ENCODE peak calls at places on chromosome 1, in nine cellular contexts. One of them, this sample, is unnamed.

GRCh38 chr1:117112063-117112462 is 9.5 kb downstream of the TRIM45 start:
- DNase-seq in GM03348: no peak
- DNase-seq in NCI-H774: no peak
- DNase-seq in AG10803: no peak
- DNase-seq in T follicular helper cell: no peak
- DNase-seq in midbrain: no peak
- DNase-seq in iPS DF 19.7: no peak
- DNase-seq in brain microvascular endothelial cell: no peak
- DNase-seq in stimulated activated naive CD4-positive, alpha-beta T cell: no peak
- DNase-seq in this sample: no peak

GRCh38 chr1:218705911-218706893 is 361.1 kb downstream of the TGFB2 start:
- DNase-seq in iPS DF 19.7: no peak
- DNase-seq in NCI-H774: no peak
- DNase-seq in brain microvascular endothelial cell: peak
- DNase-seq in GM03348: peak
- DNase-seq in stimulated activated naive CD4-positive, alpha-beta T cell: no peak
- DNase-seq in midbrain: no peak
- DNase-seq in AG10803: peak
- DNase-seq in T follicular helper cell: no peak
- DNase-seq in this sample: no peak

GRCh38 chr1:180150982-180151381 is 3.7 kb upstream of the QSOX1 start:
- DNase-seq in stimulated activated naive CD4-positive, alpha-beta T cell: no peak
- DNase-seq in brain microvascular endothelial cell: no peak
- DNase-seq in T follicular helper cell: no peak
- DNase-seq in iPS DF 19.7: no peak
- DNase-seq in AG10803: peak
- DNase-seq in midbrain: no peak
- DNase-seq in GM03348: peak
- DNase-seq in NCI-H774: no peak
- DNase-seq in this sample: no peak

GRCh38 chr1:18921506-18922251 is 19.3 kb upstream of the ALDH4A1 start:
- DNase-seq in brain microvascular endothelial cell: no peak
- DNase-seq in AG10803: no peak
- DNase-seq in NCI-H774: no peak
- DNase-seq in T follicular helper cell: no peak
- DNase-seq in GM03348: no peak
- DNase-seq in stimulated activated naive CD4-positive, alpha-beta T cell: no peak
- DNase-seq in iPS DF 19.7: no peak
- DNase-seq in midbrain: no peak
- DNase-seq in this sample: no peak

GRCh38 chr1:209490013-209490412 is 93.5 kb upstream of the CAMK1G start:
- DNase-seq in T follicular helper cell: no peak
- DNase-seq in NCI-H774: peak
- DNase-seq in iPS DF 19.7: no peak
- DNase-seq in GM03348: peak
- DNase-seq in AG10803: peak
- DNase-seq in stimulated activated naive CD4-positive, alpha-beta T cell: no peak
- DNase-seq in midbrain: no peak
- DNase-seq in brain microvascular endothelial cell: no peak
- DNase-seq in this sample: no peak

GRCh38 chr1:228337711-228338520 is 68.7 kb downstream of the TRIM11 start:
- DNase-seq in T follicular helper cell: no peak
- DNase-seq in stimulated activated naive CD4-positive, alpha-beta T cell: no peak
- DNase-seq in midbrain: no peak
- DNase-seq in NCI-H774: no peak
- DNase-seq in GM03348: no peak
- DNase-seq in brain microvascular endothelial cell: no peak
- DNase-seq in iPS DF 19.7: no peak
- DNase-seq in AG10803: no peak
- DNase-seq in this sample: no peak

GRCh38 chr1:150321826-150322166 is 463 bp downstream of the PRPF3 start:
- DNase-seq in GM03348: peak
- DNase-seq in brain microvascular endothelial cell: no peak
- DNase-seq in stimulated activated naive CD4-positive, alpha-beta T cell: no peak
- DNase-seq in NCI-H774: no peak
- DNase-seq in T follicular helper cell: no peak
- DNase-seq in iPS DF 19.7: no peak
- DNase-seq in AG10803: no peak
- DNase-seq in midbrain: no peak
- DNase-seq in this sample: no peak

GRCh38 chr1:71047635-71048607 is at the start of gene PTGER3:
- DNase-seq in midbrain: no peak
- DNase-seq in AG10803: peak
- DNase-seq in iPS DF 19.7: no peak
- DNase-seq in GM03348: peak
- DNase-seq in brain microvascular endothelial cell: no peak
- DNase-seq in T follicular helper cell: peak
- DNase-seq in NCI-H774: peak
- DNase-seq in stimulated activated naive CD4-positive, alpha-beta T cell: no peak
- DNase-seq in this sample: peak

GRCh38 chr1:248805905-248806304 is 19.8 kb downstream of the SH3BP5L start:
- DNase-seq in GM03348: no peak
- DNase-seq in iPS DF 19.7: no peak
- DNase-seq in midbrain: no peak
- DNase-seq in stimulated activated naive CD4-positive, alpha-beta T cell: no peak
- DNase-seq in brain microvascular endothelial cell: no peak
- DNase-seq in NCI-H774: no peak
- DNase-seq in T follicular helper cell: no peak
- DNase-seq in AG10803: no peak
- DNase-seq in this sample: no peak

GRCh38 chr1:226882631-226883409 is 12.4 kb downstream of the PSEN2 start:
- DNase-seq in AG10803: peak
- DNase-seq in GM03348: peak
- DNase-seq in midbrain: no peak
- DNase-seq in stimulated activated naive CD4-positive, alpha-beta T cell: peak
- DNase-seq in brain microvascular endothelial cell: peak
- DNase-seq in NCI-H774: no peak
- DNase-seq in T follicular helper cell: no peak
- DNase-seq in iPS DF 19.7: no peak
- DNase-seq in this sample: no peak

GRCh38 chr1:17984510-17985085 is 123.0 kb upstream of the IGSF21 start:
- DNase-seq in NCI-H774: no peak
- DNase-seq in midbrain: peak
- DNase-seq in GM03348: no peak
- DNase-seq in iPS DF 19.7: peak
- DNase-seq in AG10803: no peak
- DNase-seq in brain microvascular endothelial cell: no peak
- DNase-seq in T follicular helper cell: no peak
- DNase-seq in stimulated activated naive CD4-positive, alpha-beta T cell: no peak
- DNase-seq in this sample: no peak